ENCODE peak calls at places on chromosomes 3 and 15, in ten cellular contexts. Y is CD8-positive, alpha-beta memory T cell; O is lower lobe of right lung; D is RWPE2; T is esophagus squamous epithelium; M is GM23248; U is thyroid gland; P is iPS DF 6.9; X is suprapubic skin; F is psoas muscle. E is an unnamed sample. For H3K36me3 and H3K4me1, the result is how much of the 10 kb centered on the place peaks cover.

GRCh38 chr3:132721479-132722164 is 587 bp downstream of the NPHP3 start:
- DNase-seq in T (peak), O (peak), P (no peak), F (peak), D (peak), U (peak), X (peak), Y (no peak), M (peak), E (peak)

GRCh38 chr15:88900309-88900981 is 5.1 kb upstream of the HAPLN3 start:
- DNase-seq in Y (no peak), F (no peak), M (peak), D (peak), X (no peak), P (no peak), O (no peak), U (no peak), T (no peak), E (no peak)

GRCh38 chr3:132404276-132404675 is 13.0 kb upstream of the DNAJC13 start:
- DNase-seq in D (no peak), F (no peak), U (no peak), M (no peak), T (no peak), Y (no peak), O (no peak), X (no peak), P (no peak), E (no peak)

GRCh38 chr3:50971487-50971924 is 296.8 kb downstream of the DOCK3 start:
- DNase-seq in M (peak), F (no peak), U (peak), O (no peak), T (no peak), Y (peak), D (no peak), P (peak), X (no peak), E (no peak)

GRCh38 chr3:108091498-108092259 is 848 bp upstream of the CD47 start:
- DNase-seq in X (no peak), U (peak), Y (peak), D (no peak), T (no peak), O (peak), M (no peak), P (no peak), F (no peak), E (no peak)

GRCh38 chr3:170222647-170223541 is 670 bp downstream of the PRKCI start:
- DNase-seq in D (peak), Y (peak), M (peak), T (peak), F (no peak), U (peak), X (peak), O (peak), P (no peak), E (no peak)

GRCh38 chr3:136960838-136961836 is 3.4 kb downstream of the IL20RB start:
- DNase-seq in F (no peak), O (no peak), D (peak), P (no peak), U (no peak), M (peak), X (no peak), T (no peak), Y (no peak), E (no peak)

GRCh38 chr3:129938140-129938930 is 36.2 kb upstream of the TRH start:
- DNase-seq in Y (no peak), T (no peak), O (no peak), X (no peak), M (peak), D (no peak), P (no peak), F (no peak), U (no peak), E (no peak)

GRCh38 chr3:63353383-63353782 is 75.3 kb downstream of the SYNPR start:
- DNase-seq in Y (no peak), X (no peak), F (no peak), T (no peak), P (no peak), M (peak), U (no peak), O (no peak), D (no peak), E (no peak)

GRCh38 chr15:60255390-60255789 is 142.4 kb downstream of the ANXA2 start:
- DNase-seq in D (no peak), X (no peak), O (no peak), M (peak), U (no peak), Y (no peak), T (no peak), P (no peak), F (no peak), E (no peak)

GRCh38 chr3:157469571-157470294 is 33.1 kb downstream of the PTX3 start:
- DNase-seq in F (no peak), M (peak), U (no peak), P (no peak), D (no peak), O (no peak), X (no peak), T (no peak), Y (no peak), E (no peak)

GRCh38 chr15:50458713-50459112 is 34.5 kb downstream of the USP8 start:
- DNase-seq in U (no peak), Y (no peak), T (no peak), D (no peak), X (no peak), F (no peak), P (no peak), O (no peak), M (no peak), E (no peak)

GRCh38 chr3:141553055-141553454 is 66.2 kb downstream of the RASA2 start:
- DNase-seq in X (no peak), P (no peak), D (no peak), O (no peak), U (no peak), M (peak), F (no peak), Y (no peak), T (no peak), E (no peak)

GRCh38 chr3:37993811-37994638 is 3.4 kb downstream of the VILL start:
- DNase-seq in Y (peak), P (no peak), X (peak), U (peak), O (peak), F (peak), M (peak), T (peak), D (peak), E (peak)

GRCh38 chr3:196793224-196793623 is 53.6 kb downstream of the PAK2 start:
- DNase-seq in Y (no peak), T (no peak), X (no peak), D (peak), F (no peak), U (no peak), O (no peak), P (no peak), M (peak), E (no peak)

GRCh38 chr3:162034368-162034767 is 537.8 kb downstream of the OTOL1 start:
- DNase-seq in T (no peak), O (no peak), P (no peak), Y (no peak), U (no peak), M (peak), F (no peak), D (no peak), X (no peak), E (no peak)

GRCh38 chr3:196991581-196992460 is 23.2 kb upstream of the PIGZ start:
- DNase-seq in T (no peak), M (no peak), F (peak), O (no peak), Y (no peak), D (no peak), X (peak), U (no peak), P (no peak), E (peak)

GRCh38 chr3:107574650-107575049 is 51.9 kb downstream of the BBX start:
- DNase-seq in O (no peak), T (no peak), F (no peak), U (no peak), Y (no peak), X (no peak), M (peak), P (no peak), D (no peak), E (no peak)

GRCh38 chr3:69031635-69032034 is 18.2 kb upstream of the EOGT start:
- DNase-seq in Y (no peak), F (no peak), U (no peak), X (no peak), O (no peak), T (no peak), M (no peak), P (no peak), D (no peak), E (no peak)

GRCh38 chr15:46900992-46901391 is 816.3 kb upstream of the SEMA6D start:
- DNase-seq in M (no peak), F (no peak), O (no peak), Y (no peak), P (no peak), X (no peak), D (no peak), U (no peak), T (no peak), E (no peak)

GRCh38 chr15:59885832-59886231 is 118.3 kb upstream of the FOXB1 start:
- DNase-seq in T (no peak), P (no peak), D (peak), X (no peak), Y (no peak), U (peak), F (no peak), M (peak), O (no peak), E (no peak)

GRCh38 chr15:81270781-81271491 is 53.0 kb downstream of the STARD5 start:
- DNase-seq in T (no peak), U (no peak), X (no peak), P (no peak), F (no peak), Y (no peak), M (peak), D (no peak), O (no peak), E (no peak)

GRCh38 chr15:78208887-78209645 is 25.3 kb downstream of the ACSBG1 start:
- DNase-seq in Y (no peak), D (peak), T (no peak), F (no peak), M (peak), O (no peak), X (peak), P (no peak), U (no peak), E (no peak)

GRCh38 chr15:65033659-65034269 is 4.3 kb upstream of the MTFMT start:
- DNase-seq in U (no peak), F (no peak), T (no peak), M (peak), X (no peak), Y (no peak), D (no peak), P (no peak), O (no peak), E (no peak)

GRCh38 chr3:172624999-172625398 is 85.9 kb downstream of the NCEH1 start:
- DNase-seq in F (no peak), O (no peak), Y (no peak), U (no peak), M (no peak), D (no peak), P (no peak), X (no peak), T (no peak), E (no peak)

GRCh38 chr3:195566797-195567196 is 16.9 kb downstream of the APOD start:
- DNase-seq in F (no peak), M (peak), X (no peak), D (no peak), P (no peak), T (no peak), U (no peak), Y (no peak), O (no peak), E (no peak)

GRCh38 chr3:134394380-134394779 is 20.1 kb upstream of the AMOTL2 start:
- DNase-seq in P (no peak), O (no peak), Y (no peak), D (no peak), F (no peak), U (no peak), X (peak), M (no peak), T (no peak), E (peak)

GRCh38 chr3:140924097-140924873 is 17.4 kb upstream of the SLC25A36 start:
- DNase-seq in F (peak), M (no peak), U (no peak), D (no peak), P (no peak), O (no peak), T (no peak), X (no peak), Y (no peak), E (no peak)

GRCh38 chr3:102529452-102529851 is 94.6 kb downstream of the ZPLD1 start:
- DNase-seq in Y (no peak), O (no peak), X (no peak), T (no peak), U (no peak), F (no peak), P (peak), D (no peak), M (peak), E (no peak)

GRCh38 chr3:39445927-39446326 is 21.6 kb upstream of the MOBP start:
- DNase-seq in X (no peak), M (no peak), O (no peak), Y (no peak), F (no peak), T (no peak), P (no peak), D (no peak), U (no peak), E (no peak)

GRCh38 chr15:35362195-35362829 is 183.7 kb downstream of the DPH6 start:
- DNase-seq in X (no peak), O (no peak), M (peak), F (no peak), D (no peak), Y (no peak), U (no peak), P (no peak), T (no peak), E (no peak)

GRCh38 chr15:73760777-73761329 is 7.7 kb upstream of the INSYN1 start:
- DNase-seq in P (no peak), F (no peak), U (no peak), T (no peak), Y (no peak), M (no peak), O (no peak), X (no peak), D (no peak), E (no peak)

GRCh38 chr3:45642731-45643152 is 46.5 kb upstream of the SACM1L start:
- DNase-seq in M (peak), F (peak), O (peak), P (no peak), Y (no peak), U (peak), D (no peak), X (no peak), T (no peak), E (no peak)

GRCh38 chr15:63971427-63971805 is 74.9 kb downstream of the DAPK2 start:
- DNase-seq in U (no peak), F (peak), O (no peak), Y (peak), P (no peak), T (no peak), X (no peak), D (no peak), M (no peak), E (no peak)
- H3K27ac ChIP-seq in U (peak), F (peak), O (peak), Y (peak), P (no peak), T (no peak), X (no peak), D (no peak), M (no peak), E (no peak)

DNA sequence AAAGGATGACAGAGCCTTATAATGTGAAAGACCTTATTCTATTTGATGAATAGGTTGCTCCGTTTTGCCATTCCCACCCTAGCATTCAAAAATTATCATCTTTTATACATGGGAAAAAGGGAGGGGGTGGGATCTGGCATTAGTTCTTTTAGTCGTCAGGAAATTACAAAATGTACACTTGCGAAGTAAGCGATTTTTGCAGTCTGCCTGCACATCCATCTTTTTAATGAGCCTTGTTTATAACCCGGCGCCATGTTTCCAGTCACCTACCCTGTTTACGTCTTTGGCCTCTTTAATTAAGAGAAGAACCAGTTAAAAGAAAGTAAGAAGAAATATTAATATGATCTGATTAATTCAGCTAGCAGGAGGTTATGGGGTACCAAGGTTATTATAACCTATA is 961.3 kb upstream of the NR2F2 start:
- DNase-seq in Y (no peak), U (no peak), P (no peak), D (no peak), F (no peak), M (no peak), X (no peak), T (no peak), O (no peak), E (no peak)
- H3K36me3 ChIP-seq in Y (under half), U (under half), P (under half), D (under half), F (under half), M (under half), X (under half), T (under half), O (under half), E (under half)

DNA sequence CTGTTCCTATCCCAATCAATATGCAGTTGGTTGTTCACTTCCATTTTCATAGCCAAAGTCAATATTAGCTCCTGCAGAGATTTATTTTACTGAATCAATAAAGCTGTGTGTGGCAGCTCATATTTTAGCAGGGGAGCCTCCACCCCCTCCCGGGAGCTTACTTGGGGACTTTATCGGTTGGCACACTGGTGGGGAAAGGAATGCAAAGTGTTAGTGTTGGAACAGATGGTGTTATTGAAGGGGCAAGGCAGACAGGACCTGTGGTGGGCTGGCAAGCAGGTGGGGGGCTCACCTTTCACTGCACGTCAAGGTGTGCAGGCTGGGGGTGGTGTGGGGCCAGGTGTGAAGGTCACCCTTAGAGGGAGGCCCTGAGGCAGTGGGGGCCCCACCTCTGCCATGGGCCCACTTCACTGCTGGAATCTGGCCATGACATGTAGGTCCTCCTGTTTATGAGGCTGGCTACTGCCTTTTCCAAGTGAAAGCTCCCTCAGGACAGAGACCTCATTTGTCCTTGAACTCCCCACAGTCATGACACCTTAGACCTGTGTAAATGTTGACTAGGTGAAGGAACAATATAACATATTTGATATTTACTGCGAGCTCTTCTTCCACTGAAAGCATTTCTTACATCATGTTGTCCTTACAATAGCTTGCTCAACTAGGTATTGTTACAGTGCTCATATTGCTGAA is 44.0 kb upstream of the SEC22A start:
- DNase-seq in Y (no peak), M (no peak), P (no peak), O (no peak), F (no peak), U (peak), T (no peak), D (no peak), X (no peak), E (no peak)
- H3K4me1 ChIP-seq in Y (under half), M (under half), P (under half), O (under half), F (under half), U (under half), T (under half), D (under half), X (under half), E (under half)

DNA sequence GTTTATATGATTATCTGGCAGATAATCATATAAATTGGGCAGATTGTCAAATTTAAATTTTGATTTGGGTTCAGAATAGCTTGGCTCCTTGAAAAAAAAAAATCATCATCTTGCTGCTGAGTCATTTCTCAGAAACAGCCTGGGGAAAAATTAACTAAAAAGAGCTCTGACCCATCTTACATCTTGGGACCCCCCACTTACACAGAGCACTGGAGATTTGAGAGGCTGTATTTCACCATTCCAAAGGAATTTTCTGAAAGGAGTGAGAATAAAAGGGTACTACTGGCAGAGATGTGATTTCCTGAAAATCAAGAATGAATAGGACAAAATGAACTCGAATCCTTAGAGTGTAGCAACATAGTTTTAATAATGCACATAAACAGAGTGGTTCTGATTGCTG is 97.6 kb downstream of the RFTN1 start:
- DNase-seq in D (no peak), X (no peak), U (no peak), M (no peak), P (no peak), O (no peak), T (no peak), Y (no peak), F (no peak), E (no peak)
- H3K27ac ChIP-seq in D (no peak), X (no peak), U (no peak), M (no peak), P (no peak), O (no peak), T (no peak), Y (no peak), F (no peak), E (no peak)

GRCh38 chr3:52053307-52054304 is 2.8 kb downstream of the DUSP7 start:
- DNase-seq in T (no peak), X (no peak), F (peak), P (no peak), M (peak), O (peak), U (no peak), Y (no peak), D (peak), E (peak)
- H3K36me3 ChIP-seq in T (half or more), X (under half), F (under half), P (under half), M (under half), O (half or more), U (under half), Y (under half), D (half or more), E (under half)

DNA sequence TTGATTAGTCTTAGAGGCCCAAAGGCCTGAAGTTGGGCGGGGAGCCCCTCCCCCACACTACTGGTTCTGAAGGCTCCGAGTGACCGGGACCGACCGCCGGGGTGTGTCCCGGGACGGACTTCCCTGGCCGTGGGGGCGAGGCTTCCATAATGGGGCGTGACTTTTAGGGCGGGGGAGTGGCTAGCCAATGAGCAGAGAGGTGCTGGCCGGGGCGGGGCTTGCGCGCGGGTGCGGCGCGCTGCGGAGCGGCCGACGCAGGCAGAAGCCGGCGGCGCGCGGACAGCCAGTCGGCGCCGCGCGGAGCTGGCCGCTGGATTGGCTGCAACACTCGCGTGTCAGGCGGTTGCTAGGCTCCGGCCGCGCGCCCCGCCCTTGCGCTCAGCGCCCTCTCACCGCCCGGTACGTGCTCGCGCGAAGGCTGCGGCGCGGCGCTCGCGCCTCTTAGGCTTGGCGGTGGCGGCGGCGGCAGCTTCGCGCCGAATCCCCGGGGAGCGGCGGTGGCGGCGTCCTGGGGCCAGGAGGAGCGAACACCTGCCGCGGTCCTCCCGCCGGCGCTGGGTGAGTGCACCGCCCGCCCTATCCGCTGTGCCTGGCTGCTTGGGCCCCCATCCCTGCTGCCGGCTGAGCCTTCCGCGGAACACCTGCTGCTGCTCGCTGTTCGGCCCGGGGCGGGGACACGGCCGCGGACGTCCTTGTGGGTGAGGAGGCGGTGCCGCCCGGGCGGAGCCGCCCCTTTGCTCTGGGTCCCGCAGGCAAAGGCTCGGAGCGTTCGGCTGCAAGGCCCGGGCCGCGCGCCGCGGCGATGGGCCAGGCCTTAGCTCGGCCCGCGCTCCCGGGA is at the start of gene DAG1:
- DNase-seq in Y (peak), X (peak), P (no peak), O (peak), T (peak), U (peak), F (peak), D (peak), M (peak), E (peak)
- H3K4me1 ChIP-seq in Y (under half), X (under half), P (under half), O (under half), T (under half), U (under half), F (under half), D (under half), M (under half), E (under half)

GRCh38 chr3:19885468-19885867 is 48.5 kb downstream of the EFHB start:
- DNase-seq in F (no peak), D (no peak), M (peak), O (no peak), P (no peak), U (peak), X (no peak), Y (no peak), T (no peak), E (no peak)

GRCh38 chr3:19886404-19886803 is 47.6 kb downstream of the EFHB start:
- DNase-seq in D (no peak), T (no peak), M (peak), O (no peak), X (no peak), U (no peak), Y (no peak), P (no peak), F (no peak), E (no peak)

GRCh38 chr3:19881852-19882251 is 52.2 kb downstream of the EFHB start:
- DNase-seq in F (no peak), T (no peak), O (no peak), X (no peak), Y (no peak), M (no peak), U (no peak), P (no peak), D (no peak), E (no peak)

GRCh38 chr3:19881036-19881435 is 53.0 kb downstream of the EFHB start:
- DNase-seq in F (no peak), D (no peak), T (no peak), P (no peak), M (no peak), Y (no peak), U (no peak), O (no peak), X (no peak), E (no peak)
- H3K27ac ChIP-seq in F (no peak), D (no peak), T (no peak), P (no peak), M (no peak), Y (no peak), U (no peak), O (no peak), X (no peak), E (no peak)

E was measured in tibial artery.